ENCODE peak calls at places on chromosomes 4 and X, in five cellular contexts. O is HepG2, Z is K562, N is HCT116, T is H1. F is an unnamed sample.

GRCh38 chrX:40877869-40878268 is 142.5 kb upstream of the MED14 start:
- DNase-seq in O (peak), T (no peak), Z (peak), N (peak), F (no peak)

GRCh38 chr4:118113220-118113619 is 78.9 kb downstream of the NDST3 start:
- DNase-seq in O (no peak), T (no peak), N (no peak), Z (no peak), F (no peak)

GRCh38 chrX:78384486-78384885 is 57.1 kb upstream of the CYSLTR1 start:
- DNase-seq in T (no peak), N (no peak), O (no peak), Z (no peak), F (no peak)

GRCh38 chr4:163556650-163557391 is 62.3 kb downstream of the TMA16 start:
- DNase-seq in N (no peak), T (no peak), O (no peak), Z (no peak), F (no peak)

GRCh38 chr4:41362647-41363383 is 106.1 kb downstream of the UCHL1 start:
- DNase-seq in Z (no peak), N (no peak), T (peak), O (no peak), F (no peak)

GRCh38 chr4:5366421-5366820 is 315.1 kb downstream of the STK32B start:
- DNase-seq in Z (no peak), T (no peak), O (no peak), N (no peak), F (no peak)

GRCh38 chr4:117400039-117400835 is 314.9 kb upstream of the TRAM1L1 start:
- DNase-seq in O (peak), Z (no peak), T (no peak), N (peak), F (no peak)

GRCh38 chrX:29419774-29420553 is 795.4 kb upstream of the MAGEB2 start:
- DNase-seq in N (peak), Z (no peak), T (no peak), O (no peak), F (no peak)

GRCh38 chrX:7083468-7084396 is 63.8 kb upstream of the STS start:
- DNase-seq in Z (peak), O (no peak), T (no peak), N (peak), F (peak)

GRCh38 chr4:1604181-1604705 is 79.9 kb downstream of the FAM53A start:
- DNase-seq in Z (no peak), T (no peak), N (no peak), O (no peak), F (no peak)

GRCh38 chr4:185254434-185254833 is 45.0 kb downstream of the SNX25 start:
- DNase-seq in O (peak), T (no peak), Z (no peak), N (no peak), F (no peak)

GRCh38 chrX:49915352-49916222 is 6.8 kb upstream of the CLCN5 start:
- DNase-seq in Z (peak), O (peak), N (peak), T (no peak), F (no peak)

GRCh38 chrX:40065291-40066046 is 32.3 kb downstream of the BCOR start:
- DNase-seq in N (no peak), T (no peak), Z (no peak), O (no peak), F (no peak)

GRCh38 chr4:2449051-2449450 is 19.9 kb upstream of the RNF4 start:
- DNase-seq in Z (no peak), T (no peak), N (no peak), O (no peak), F (no peak)

GRCh38 chr4:161799687-161800086 is 364.1 kb downstream of the FSTL5 start:
- DNase-seq in O (peak), T (no peak), Z (no peak), N (no peak), F (no peak)

GRCh38 chr4:15778191-15778741 is at the start of gene CD38:
- DNase-seq in Z (no peak), O (no peak), T (peak), N (no peak), F (peak)

GRCh38 chrX:137032841-137033773 is 688 bp downstream of the GPR101 start:
- DNase-seq in Z (no peak), N (no peak), T (no peak), O (no peak), F (no peak)

GRCh38 chrX:261167-261857 is 19.9 kb upstream of the PLCXD1 start:
- DNase-seq in N (no peak), O (no peak), Z (peak), T (no peak), F (no peak)

GRCh38 chr4:186416451-186417060 is 138.8 kb downstream of the MTNR1A start:
- DNase-seq in T (no peak), O (no peak), Z (no peak), N (no peak), F (no peak)

GRCh38 chr4:7546809-7547367 is 112.2 kb upstream of the PSAPL1 start:
- DNase-seq in Z (no peak), O (no peak), N (no peak), T (no peak), F (no peak)

GRCh38 chr4:41887821-41888699 is 47.2 kb upstream of the TMEM33 start:
- DNase-seq in Z (peak), N (peak), O (peak), T (no peak), F (no peak)

GRCh38 chr4:891747-892146 is 40.4 kb downstream of the GAK start:
- DNase-seq in T (peak), O (peak), N (no peak), Z (peak), F (no peak)

GRCh38 chr4:155164705-155165104 is 43.7 kb upstream of the NPY2R start:
- DNase-seq in O (no peak), N (no peak), Z (no peak), T (no peak), F (no peak)

GRCh38 chr4:105246712-105247111 is 100.0 kb downstream of the TET2 start:
- DNase-seq in T (no peak), N (no peak), O (no peak), Z (no peak), F (no peak)

GRCh38 chrX:94854251-94854650 is 1180.2 kb downstream of the FAM133A start:
- DNase-seq in N (no peak), Z (no peak), O (no peak), T (no peak), F (no peak)

GRCh38 chr4:48296330-48296729 is 26.7 kb upstream of the TEC start:
- DNase-seq in N (no peak), O (no peak), Z (no peak), T (no peak), F (no peak)

GRCh38 chr4:115315182-115315581 is 201.8 kb upstream of the NDST4 start:
- DNase-seq in N (no peak), Z (no peak), O (no peak), T (no peak), F (no peak)

GRCh38 chr4:100848865-100849264 is 331.0 kb upstream of the EMCN start:
- DNase-seq in Z (no peak), O (no peak), T (no peak), N (peak), F (no peak)

GRCh38 chrX:74613350-74614192 is 853 bp downstream of the RLIM start:
- DNase-seq in O (peak), N (no peak), Z (peak), T (no peak), F (no peak)

GRCh38 chrX:86148024-86148511 is at the start of gene DACH2:
- DNase-seq in N (no peak), O (peak), Z (peak), T (peak), F (no peak)

GRCh38 chrX:42398967-42399631 is 378.9 kb downstream of the PPP1R2C start:
- DNase-seq in Z (no peak), T (no peak), O (no peak), N (no peak), F (no peak)

GRCh38 chrX:63350551-63350950 is 581 bp downstream of the SPIN4 start:
- DNase-seq in N (no peak), O (peak), Z (peak), T (no peak), F (peak)

GRCh38 chr4:122823476-122823875 is 3.2 kb upstream of the FGF2 start:
- DNase-seq in Z (no peak), O (no peak), N (no peak), T (no peak), F (no peak)

GRCh38 chrX:39755152-39756032 is 342.4 kb downstream of the BCOR start:
- DNase-seq in N (peak), O (peak), Z (peak), T (no peak), F (no peak)

GRCh38 chrX:70033348-70033747 is 16.4 kb downstream of the AWAT2 start:
- DNase-seq in N (peak), Z (peak), O (peak), T (peak), F (no peak)

GRCh38 chr4:113222431-113222979 is 173.1 kb downstream of the ANK2 start:
- DNase-seq in O (no peak), Z (no peak), N (no peak), T (no peak), F (no peak)

DNA sequence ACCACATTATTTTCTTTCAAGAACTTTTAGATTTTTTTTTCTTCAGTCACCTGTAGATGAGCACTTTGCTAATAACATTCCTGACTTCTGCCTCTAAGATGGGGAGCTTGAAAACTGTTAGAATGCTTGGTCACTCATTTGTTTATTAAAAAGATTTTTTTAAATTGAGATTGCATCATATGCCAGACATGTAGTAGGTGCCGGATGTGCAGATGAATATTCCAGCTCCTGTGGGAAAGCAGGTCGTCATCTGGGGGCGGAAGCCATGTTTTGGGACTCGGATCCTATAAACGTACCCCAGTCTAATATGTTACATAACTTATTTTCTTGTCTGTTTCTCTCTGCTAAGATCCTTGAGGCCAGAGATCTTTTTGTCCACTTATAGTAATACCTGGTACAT is 236.8 kb downstream of the ARHGAP10 start:
- DNase-seq in Z (no peak), T (no peak), O (no peak), N (no peak), F (no peak)
- TF ChIP-seq ZNF274 in Z (no peak), T (no peak), O (no peak), N (no peak), F (no peak)

GRCh38 chr4:55136634-55137033 is 11.2 kb upstream of the KDR start:
- DNase-seq in N (no peak), O (no peak), Z (no peak), T (no peak), F (no peak)
- H2AFZ ChIP-seq in N (no peak), O (no peak), Z (no peak), T (no peak), F (no peak)

GRCh38 chr4:176792348-176793059 is at the start of gene VEGFC:
- DNase-seq in O (peak), T (peak), N (no peak), Z (peak), F (no peak)
- TF ChIP-seq ZNF274 in O (no peak), T (no peak), N (no peak), Z (no peak), F (no peak)

GRCh38 chrX:107205770-107206696 is at the start of the genes DNAAF6 and NUP62CL:
- DNase-seq in Z (peak), N (peak), O (peak), T (peak), F (peak)

GRCh38 chrX:107207943-107208342 is 1.5 kb downstream of the DNAAF6 start:
- DNase-seq in O (no peak), Z (no peak), T (no peak), N (no peak), F (no peak)

GRCh38 chrX:107207089-107207488 is 678 bp downstream of the DNAAF6 start:
- DNase-seq in T (no peak), O (no peak), Z (peak), N (no peak), F (no peak)

GRCh38 chrX:107204063-107204605 is 2.1 kb downstream of the NUP62CL start:
- DNase-seq in Z (peak), T (no peak), O (no peak), N (no peak), F (no peak)

GRCh38 chrX:107206697-107207065 is 270 bp downstream of the DNAAF6 start:
- DNase-seq in O (no peak), Z (no peak), T (no peak), N (no peak), F (no peak)
- H2AFZ ChIP-seq in O (no peak), Z (peak), T (no peak), N (peak), F (no peak)

DNA sequence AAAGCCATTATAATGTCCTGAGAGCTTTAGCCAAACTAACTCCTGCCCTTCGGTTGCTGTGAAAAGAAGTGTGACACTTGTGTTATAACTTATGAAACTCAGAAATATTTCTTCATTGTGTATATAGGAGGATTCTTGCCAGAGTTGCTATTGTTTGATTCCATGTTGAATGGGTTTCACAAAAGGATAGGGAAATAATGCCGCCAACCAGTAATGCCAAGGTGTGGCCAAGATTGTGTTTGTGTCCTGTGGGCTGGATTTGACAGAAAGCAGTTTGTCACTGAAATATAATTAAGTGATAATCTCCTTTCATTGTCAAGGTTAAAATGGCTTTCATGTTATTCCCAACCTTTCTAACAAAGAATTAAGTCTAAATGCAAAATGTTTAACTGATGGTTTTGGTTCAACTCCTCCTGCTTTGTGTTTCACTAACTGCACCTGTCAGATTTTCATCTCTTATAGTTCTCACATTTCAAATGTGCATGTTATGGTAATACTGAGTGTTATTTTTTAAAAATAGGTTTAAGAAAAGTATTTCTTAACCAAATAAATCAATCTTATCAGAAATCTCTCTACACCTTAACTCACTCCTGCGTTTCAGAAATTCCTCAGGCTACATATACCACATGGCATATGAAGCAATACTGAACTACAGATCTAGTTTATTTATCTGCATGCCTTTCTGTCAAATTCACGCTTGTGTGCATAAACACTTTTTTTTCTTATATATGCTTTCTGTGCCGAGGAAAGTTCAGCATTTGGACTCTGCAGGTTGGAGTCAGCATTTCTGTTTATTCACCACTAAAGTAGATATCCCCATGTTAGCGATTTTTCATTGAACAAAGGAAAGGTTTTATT is at the start of gene CLDN22:
- DNase-seq in O (peak), Z (no peak), N (no peak), T (no peak), F (no peak)
- TF ChIP-seq ZNF274 in O (no peak), Z (no peak), N (no peak), T (no peak), F (no peak)

DNA sequence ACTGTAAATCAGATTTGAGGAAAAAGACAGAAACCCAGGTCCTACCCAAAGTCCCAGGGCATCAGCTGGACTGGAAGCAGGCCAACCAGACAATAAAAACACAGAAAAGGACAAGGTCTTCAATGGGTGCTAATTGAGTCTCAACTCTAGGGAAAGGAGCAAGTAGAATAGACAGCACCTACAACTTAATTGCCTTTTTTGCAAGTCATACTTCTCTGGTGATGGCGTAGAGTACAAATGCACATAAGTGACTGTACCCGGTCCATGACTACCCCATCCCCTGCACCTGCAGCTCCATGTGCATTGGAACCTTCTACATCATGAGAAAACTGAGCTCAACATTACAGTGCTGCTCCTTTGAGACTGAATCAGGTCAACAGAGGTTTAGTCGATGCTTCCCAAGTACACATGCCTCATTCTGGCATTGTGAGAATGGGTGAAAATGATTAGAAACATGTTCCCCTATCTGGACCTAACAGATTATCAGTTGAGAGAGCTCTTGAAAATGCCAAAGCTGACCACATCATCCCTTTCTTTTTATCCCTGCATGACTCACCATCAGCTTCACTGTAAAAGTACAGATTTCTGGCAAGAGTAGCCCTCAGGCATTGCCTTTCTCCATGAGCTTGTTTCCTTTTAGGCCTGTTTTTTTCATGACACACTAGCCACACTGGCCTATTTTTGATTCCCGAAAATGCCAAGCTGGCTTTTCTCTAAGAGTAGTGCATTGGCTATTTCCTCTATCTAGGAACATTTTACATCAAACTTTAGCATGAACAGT is 298.3 kb downstream of the HS3ST1 start:
- DNase-seq in Z (no peak), T (no peak), N (no peak), O (no peak), F (no peak)
- H2AFZ ChIP-seq in Z (no peak), T (no peak), N (no peak), O (no peak), F (no peak)

GRCh38 chr4:121736735-121737351 is 28.1 kb downstream of the SMIM43 start:
- DNase-seq in Z (peak), T (peak), N (peak), O (peak), F (no peak)
- TF ChIP-seq ZNF274 in Z (no peak), T (no peak), N (no peak), O (no peak), F (no peak)

GRCh38 chr4:55125763-55126541 is 557 bp upstream of the KDR start:
- DNase-seq in N (no peak), Z (no peak), O (no peak), T (peak), F (no peak)
- H2AFZ ChIP-seq in N (no peak), Z (no peak), O (no peak), T (no peak), F (no peak)

F was measured in GM12878.